ENCODE peak calls at places on chromosomes 11 and 22, in four cellular contexts. S, T, G and B are unnamed samples.

GRCh38 chr11:88421530-88421929 is 84.0 kb upstream of the CTSC start:
- DNase-seq in S (peak), G (no peak), T (no peak), B (no peak)

GRCh38 chr11:62664405-62665074 is 470 bp downstream of the C11orf98 start:
- DNase-seq in S (peak), T (no peak), G (no peak), B (no peak)

GRCh38 chr11:75142714-75143419 is 8.0 kb upstream of the SLCO2B1 start:
- DNase-seq in S (peak), G (peak), T (no peak), B (peak)

GRCh38 chr22:30248484-30248883 is 1.9 kb upstream of the LIF start:
- DNase-seq in S (no peak), T (no peak), G (no peak), B (no peak)

GRCh38 chr11:35304393-35304790 is 115.0 kb downstream of the SLC1A2 start:
- DNase-seq in T (no peak), G (no peak), S (peak), B (no peak)

GRCh38 chr11:7251836-7252682 is at the start of gene SYT9:
- DNase-seq in G (no peak), S (peak), T (peak), B (no peak)

GRCh38 chr11:30244255-30244654 is 13.4 kb downstream of the FSHB start:
- DNase-seq in S (peak), T (no peak), G (no peak), B (no peak)

GRCh38 chr22:38428714-38429113 is 26.3 kb downstream of the KCNJ4 start:
- DNase-seq in T (no peak), G (no peak), S (no peak), B (no peak)

GRCh38 chr11:36146437-36146836 is 142.8 kb downstream of the COMMD9 start:
- DNase-seq in T (no peak), G (no peak), S (peak), B (no peak)

GRCh38 chr11:26599421-26599820 is 27.4 kb upstream of the MUC15 start:
- DNase-seq in S (peak), G (no peak), T (no peak), B (no peak)

GRCh38 chr11:108559904-108560303 is 33.7 kb downstream of the EXPH5 start:
- DNase-seq in G (no peak), T (no peak), S (peak), B (no peak)

GRCh38 chr11:114482114-114482513 is 42.8 kb downstream of the REXO2 start:
- DNase-seq in G (no peak), S (no peak), T (no peak), B (no peak)

GRCh38 chr11:65316979-65317786 is 2.5 kb downstream of the CDC42EP2 start:
- DNase-seq in G (peak), S (peak), T (no peak), B (no peak)

GRCh38 chr11:92626624-92627023 is 342.8 kb upstream of the MTNR1B start:
- DNase-seq in G (no peak), S (no peak), T (no peak), B (no peak)

GRCh38 chr11:34667810-34668582 is 47.1 kb downstream of the EHF start:
- DNase-seq in G (no peak), S (no peak), T (no peak), B (no peak)

GRCh38 chr11:132258865-132259264 is 888.5 kb downstream of the NTM start:
- DNase-seq in T (no peak), G (no peak), S (peak), B (no peak)

DNA sequence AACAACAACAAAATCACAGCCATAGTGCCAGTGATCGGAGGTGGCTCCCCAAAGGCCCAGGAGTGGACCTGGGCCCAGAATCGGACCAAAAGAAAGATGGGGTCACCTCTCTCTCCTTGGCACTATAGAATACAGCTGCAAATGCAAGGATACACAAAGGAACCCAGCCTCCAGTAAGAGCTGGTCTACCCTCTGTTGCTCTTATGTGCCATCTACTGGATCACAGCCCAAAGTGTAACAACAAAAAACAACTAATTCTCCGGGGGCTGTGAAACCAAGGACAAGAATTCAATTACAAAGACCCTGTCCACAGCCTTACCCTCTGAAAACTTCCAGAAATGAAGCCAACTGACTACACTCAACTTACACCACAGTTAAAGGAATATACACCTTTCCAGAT is 21.6 kb downstream of the OR8G5 start:
- DNase-seq in S (no peak), G (no peak), T (no peak), B (no peak)
- TF ChIP-seq CTCF in S (no peak), G (no peak), T (no peak), B (no peak)

GRCh38 chr11:2919837-2920236 is 9.4 kb downstream of the PHLDA2 start:
- DNase-seq in G (no peak), T (no peak), S (no peak), B (no peak)

GRCh38 chr11:2921261-2921660 is 8.0 kb downstream of the PHLDA2 start:
- DNase-seq in G (no peak), T (no peak), S (no peak), B (no peak)

GRCh38 chr11:2919188-2919587 is 10.0 kb downstream of the PHLDA2 start:
- DNase-seq in G (no peak), T (no peak), S (no peak), B (no peak)

GRCh38 chr11:2921742-2922493 is 7.3 kb downstream of the PHLDA2 start:
- DNase-seq in S (no peak), T (no peak), G (no peak), B (no peak)

DNA sequence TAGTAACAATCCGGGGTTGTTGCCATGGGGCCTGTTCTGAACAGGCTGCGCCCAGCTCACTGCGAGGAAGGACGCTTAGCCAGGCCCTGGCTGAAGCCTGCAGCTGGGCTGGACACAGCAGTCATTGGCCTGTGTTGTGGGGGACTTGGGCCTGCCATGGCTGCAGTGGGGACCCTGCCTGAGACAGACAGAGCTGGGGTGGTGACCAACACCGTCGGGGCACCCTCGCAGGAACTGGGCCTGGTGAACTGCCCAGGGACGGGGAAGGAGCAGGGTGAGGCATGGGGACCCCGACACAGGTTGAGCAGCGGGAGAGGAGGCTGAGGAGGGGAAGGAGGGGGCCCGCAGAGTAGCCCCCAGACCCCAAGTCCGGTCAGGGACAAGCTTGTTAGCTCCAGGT is 8.9 kb downstream of the PHLDA2 start:
- DNase-seq in G (no peak), T (no peak), S (no peak), B (no peak)
- TF ChIP-seq CTCF in G (no peak), T (no peak), S (no peak), B (no peak)

DNA sequence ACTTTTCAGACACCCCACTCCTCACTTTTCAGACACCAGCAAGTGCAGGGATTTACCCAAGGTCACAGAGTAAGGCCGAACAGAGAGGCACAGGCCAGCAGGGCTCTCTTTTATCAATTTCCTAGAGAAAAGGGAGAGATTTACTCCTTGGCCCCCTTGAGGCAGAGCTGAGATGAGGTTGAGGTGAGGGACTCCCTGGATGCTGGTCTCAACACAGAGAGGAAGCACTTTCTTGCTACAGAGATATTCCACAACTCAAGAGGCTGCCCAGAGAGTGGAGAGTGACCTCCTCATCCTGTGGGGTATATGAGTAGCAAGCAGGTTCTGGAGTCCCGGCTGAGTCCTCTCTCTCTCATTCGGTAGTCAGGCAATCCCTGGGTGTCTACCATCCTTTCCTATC is 2.0 kb upstream of the ARHGEF17 start:
- DNase-seq in T (no peak), S (no peak), G (no peak), B (no peak)
- TF ChIP-seq CTCF in T (no peak), S (peak), G (no peak), B (no peak)

GRCh38 chr11:118227865-118228785 is 3.3 kb upstream of the JAML start:
- DNase-seq in G (no peak), T (no peak), S (no peak), B (no peak)
- TF ChIP-seq CTCF in G (no peak), T (no peak), S (no peak), B (no peak)

GRCh38 chr11:12287374-12288211 is 89.8 kb upstream of the PARVA start:
- DNase-seq in G (no peak), S (peak), T (peak), B (peak)
- TF ChIP-seq CTCF in G (no peak), S (peak), T (peak), B (peak)

DNA sequence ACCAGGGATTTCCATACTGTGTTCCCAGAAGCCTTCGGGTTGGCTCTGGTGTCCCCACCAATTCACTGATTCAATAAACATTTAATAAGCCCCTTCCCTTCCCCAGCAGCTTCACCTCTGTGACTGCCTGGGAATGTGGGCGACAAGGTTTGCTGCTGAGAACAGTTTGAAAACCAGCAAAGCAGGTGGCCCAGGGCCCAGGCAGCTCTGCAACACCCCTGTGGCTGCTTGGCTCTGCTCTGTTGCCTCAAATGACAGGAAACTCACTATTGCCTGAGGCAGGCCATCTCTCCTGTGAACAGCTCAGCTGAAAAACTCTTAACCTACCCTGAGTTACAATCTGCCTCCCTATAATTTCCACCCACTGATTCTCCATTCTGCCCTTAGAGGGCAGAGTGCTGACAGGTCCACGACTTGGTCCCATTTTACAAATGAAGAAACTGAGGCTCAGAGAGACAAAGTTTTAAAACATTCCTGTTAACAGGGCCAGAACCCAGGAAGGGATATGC is 10.5 kb downstream of the ADORA2A start:
- DNase-seq in G (no peak), T (peak), S (no peak), B (peak)
- TF ChIP-seq CTCF in G (no peak), T (no peak), S (no peak), B (no peak)

GRCh38 chr11:8382436-8383053 is 118.9 kb upstream of the LMO1 start:
- DNase-seq in S (peak), G (no peak), T (peak), B (no peak)

GRCh38 chr11:8383627-8384026 is 119.9 kb upstream of the LMO1 start:
- DNase-seq in G (no peak), T (peak), S (no peak), B (no peak)

GRCh38 chr11:8383227-8383626 is 119.5 kb upstream of the LMO1 start:
- DNase-seq in T (peak), G (no peak), S (no peak), B (no peak)

GRCh38 chr11:8381343-8381742 is 117.7 kb upstream of the LMO1 start:
- DNase-seq in S (no peak), T (peak), G (no peak), B (no peak)

DNA sequence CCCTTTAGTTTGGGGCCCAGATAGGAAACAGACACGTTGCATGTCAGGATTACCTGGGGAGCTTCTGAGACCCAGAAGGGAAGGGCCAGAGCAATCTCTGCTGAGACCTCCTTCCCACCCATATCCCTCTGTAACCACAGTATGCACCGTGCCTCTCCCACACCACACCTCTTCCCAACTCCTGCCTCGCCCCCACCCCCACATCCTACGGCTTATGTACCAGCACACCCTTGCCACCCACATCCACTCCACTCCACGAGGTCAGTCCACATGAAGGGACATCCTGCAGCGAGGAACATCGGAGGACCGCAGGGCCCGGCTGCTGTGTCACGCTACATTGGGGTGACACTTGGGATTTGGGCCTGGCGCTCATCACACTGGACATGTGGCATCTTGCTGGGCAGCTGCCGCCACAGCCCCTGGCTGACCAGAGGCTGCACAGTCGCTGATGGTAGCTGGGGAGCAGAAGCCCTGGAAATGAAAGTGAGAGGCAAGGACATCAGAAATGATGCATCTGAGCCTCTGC is 118.3 kb upstream of the LMO1 start:
- DNase-seq in G (no peak), T (peak), S (no peak), B (no peak)
- TF ChIP-seq CTCF in G (no peak), T (no peak), S (no peak), B (no peak)

DNA sequence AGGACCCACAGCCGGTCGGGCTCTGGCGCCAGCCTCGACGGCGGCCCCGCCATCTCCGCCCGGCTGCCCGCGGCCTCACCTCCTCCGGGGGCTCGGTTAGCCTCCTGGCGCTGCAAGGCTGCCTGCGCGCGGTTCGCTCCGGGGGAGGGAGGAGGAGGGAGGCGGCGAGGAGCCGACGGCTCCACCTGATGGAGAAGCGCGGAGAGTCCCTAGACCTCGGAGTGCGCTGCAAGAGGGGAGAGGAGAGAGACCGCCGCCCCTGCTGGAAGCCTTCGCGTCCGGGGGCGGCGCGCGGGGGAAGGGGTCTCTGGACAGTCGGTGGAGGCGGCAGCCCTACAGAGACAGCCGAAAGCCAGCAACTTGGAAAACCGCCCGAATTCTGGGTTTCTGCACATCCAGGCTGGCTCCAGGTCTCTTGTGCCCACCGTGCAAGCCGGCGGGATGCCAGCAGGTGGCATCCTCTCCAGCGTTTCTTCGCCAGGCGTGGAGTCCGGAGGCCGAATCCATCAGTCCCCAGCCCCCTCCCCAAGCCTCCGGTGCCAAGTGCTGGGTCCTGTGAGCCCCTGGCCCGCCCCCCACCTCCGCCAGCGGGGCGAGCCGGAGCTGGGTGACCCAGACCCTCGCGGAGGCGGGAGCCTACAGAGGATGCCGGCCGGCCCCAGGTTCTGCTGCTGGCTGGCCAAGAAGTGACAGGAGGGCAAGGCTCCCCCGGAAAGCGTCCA is 2.9 kb upstream of the KIRREL3 start:
- DNase-seq in T (no peak), G (no peak), S (peak), B (no peak)
- TF ChIP-seq CTCF in T (no peak), G (no peak), S (peak), B (peak)